ENCODE peak calls at places on chromosomes 11 and 22, in ten cellular contexts. Q is ovary, M is upper lobe of right lung, S is fibroblast of lung, L is esophagus squamous epithelium, C is spleen, H is bronchial epithelial cell, O is IMR-90, P is Caco-2, X is heart right ventricle. V is an unnamed sample. For H3K27me3, the result is how much of the 10 kb centered on the place peaks cover.

GRCh38 chr11:24496728-24497396 is at the start of gene LUZP2:
- DNase-seq in Q (no peak), M (peak), S (peak), L (no peak), C (peak), H (peak), O (peak), P (no peak), X (peak), V (no peak)

GRCh38 chr11:36402568-36403181 is 106.6 kb downstream of the PRR5L start:
- DNase-seq in Q (no peak), M (no peak), S (no peak), L (no peak), C (no peak), H (no peak), O (no peak), P (no peak), X (no peak), V (no peak)

GRCh38 chr22:37406836-37407235 is 20.4 kb downstream of the ELFN2 start:
- DNase-seq in Q (no peak), M (no peak), S (no peak), L (no peak), C (no peak), H (no peak), O (no peak), P (no peak), X (no peak), V (no peak)

GRCh38 chr11:121132211-121132976 is 31.4 kb downstream of the TECTA start:
- DNase-seq in Q (no peak), M (no peak), S (no peak), L (no peak), C (no peak), H (no peak), O (no peak), P (no peak), X (no peak), V (no peak)

GRCh38 chr22:27238935-27239510 is 562.5 kb downstream of the MN1 start:
- DNase-seq in Q (peak), M (peak), S (peak), L (no peak), C (no peak), H (peak), O (peak), P (peak), X (peak), V (no peak)

GRCh38 chr11:36374726-36375125 is 78.6 kb downstream of the PRR5L start:
- DNase-seq in Q (no peak), M (no peak), S (no peak), L (no peak), C (no peak), H (no peak), O (no peak), P (no peak), X (no peak), V (no peak)

GRCh38 chr11:134862796-134863195 is 450.8 kb upstream of the B3GAT1 start:
- DNase-seq in Q (no peak), M (no peak), S (no peak), L (no peak), C (no peak), H (no peak), O (no peak), P (no peak), X (no peak), V (no peak)

GRCh38 chr11:122593473-122594420 is 61.8 kb upstream of the UBASH3B start:
- DNase-seq in Q (no peak), M (no peak), S (no peak), L (no peak), C (no peak), H (no peak), O (no peak), P (no peak), X (no peak), V (no peak)

GRCh38 chr22:43819691-43820670 is 7.9 kb upstream of the EFCAB6 start:
- DNase-seq in Q (no peak), M (no peak), S (no peak), L (no peak), C (no peak), H (no peak), O (no peak), P (no peak), X (no peak), V (no peak)

GRCh38 chr11:124123587-124123986 is 8.3 kb downstream of the VWA5A start:
- DNase-seq in Q (no peak), M (no peak), S (no peak), L (no peak), C (no peak), H (no peak), O (no peak), P (no peak), X (no peak), V (no peak)

GRCh38 chr11:35365395-35365794 is 54.0 kb downstream of the SLC1A2 start:
- DNase-seq in Q (no peak), M (no peak), S (no peak), L (no peak), C (no peak), H (no peak), O (no peak), P (no peak), X (no peak), V (no peak)

GRCh38 chr11:6635082-6635932 is 16.1 kb upstream of the TPP1 start:
- DNase-seq in Q (peak), M (no peak), S (peak), L (no peak), C (peak), H (no peak), O (peak), P (peak), X (peak), V (no peak)

GRCh38 chr11:111298466-111299110 is at the start of gene POU2AF3:
- DNase-seq in Q (peak), M (no peak), S (no peak), L (no peak), C (peak), H (no peak), O (no peak), P (no peak), X (peak), V (no peak)

GRCh38 chr22:46508391-46508999 is 28.9 kb downstream of the CELSR1 start:
- DNase-seq in Q (no peak), M (no peak), S (no peak), L (no peak), C (no peak), H (no peak), O (no peak), P (no peak), X (no peak), V (no peak)

GRCh38 chr11:73201888-73202810 is 15.9 kb upstream of the P2RY2 start:
- DNase-seq in Q (no peak), M (no peak), S (no peak), L (no peak), C (no peak), H (no peak), O (no peak), P (peak), X (no peak), V (no peak)

GRCh38 chr11:2774173-2775082 is 74.6 kb upstream of the KCNQ1OT1 start:
- DNase-seq in Q (peak), M (peak), S (no peak), L (no peak), C (peak), H (no peak), O (no peak), P (peak), X (no peak), V (no peak)

GRCh38 chr22:32926600-32926999 is 125.1 kb downstream of the TIMP3 start:
- DNase-seq in Q (no peak), M (no peak), S (peak), L (no peak), C (no peak), H (peak), O (peak), P (peak), X (no peak), V (peak)

GRCh38 chr22:41699264-41700104 is at the start of gene MEI1:
- DNase-seq in Q (peak), M (peak), S (peak), L (peak), C (peak), H (peak), O (peak), P (no peak), X (peak), V (peak)

GRCh38 chr11:105719073-105719846 is 109.4 kb downstream of the GRIA4 start:
- DNase-seq in Q (no peak), M (no peak), S (peak), L (no peak), C (no peak), H (peak), O (peak), P (no peak), X (no peak), V (no peak)

GRCh38 chr22:48706934-48707748 is 1120.5 kb downstream of the BRD1 start:
- DNase-seq in Q (no peak), M (peak), S (no peak), L (no peak), C (peak), H (no peak), O (no peak), P (peak), X (no peak), V (no peak)

GRCh38 chr11:57464343-57465181 is 4.2 kb downstream of the RTN4RL2 start:
- DNase-seq in Q (no peak), M (no peak), S (no peak), L (no peak), C (no peak), H (no peak), O (peak), P (no peak), X (no peak), V (no peak)

GRCh38 chr11:57469268-57469667 is 8.9 kb downstream of the RTN4RL2 start:
- DNase-seq in Q (no peak), M (no peak), S (no peak), L (no peak), C (no peak), H (no peak), O (no peak), P (no peak), X (no peak), V (no peak)

GRCh38 chr11:57468276-57468675 is 7.9 kb downstream of the RTN4RL2 start:
- DNase-seq in Q (no peak), M (no peak), S (no peak), L (no peak), C (no peak), H (no peak), O (no peak), P (no peak), X (no peak), V (no peak)

GRCh38 chr11:57467508-57468157 is 7.3 kb downstream of the RTN4RL2 start:
- DNase-seq in Q (no peak), M (no peak), S (no peak), L (no peak), C (no peak), H (no peak), O (no peak), P (no peak), X (no peak), V (no peak)

GRCh38 chr11:57466680-57467079 is 6.4 kb downstream of the RTN4RL2 start:
- DNase-seq in Q (no peak), M (no peak), S (no peak), L (no peak), C (no peak), H (no peak), O (no peak), P (no peak), X (no peak), V (no peak)
- H3K27me3 ChIP-seq in Q (under half), M (under half), S (under half), L (under half), C (under half), H (under half), O (under half), P (under half), X (under half), V (under half)

DNA sequence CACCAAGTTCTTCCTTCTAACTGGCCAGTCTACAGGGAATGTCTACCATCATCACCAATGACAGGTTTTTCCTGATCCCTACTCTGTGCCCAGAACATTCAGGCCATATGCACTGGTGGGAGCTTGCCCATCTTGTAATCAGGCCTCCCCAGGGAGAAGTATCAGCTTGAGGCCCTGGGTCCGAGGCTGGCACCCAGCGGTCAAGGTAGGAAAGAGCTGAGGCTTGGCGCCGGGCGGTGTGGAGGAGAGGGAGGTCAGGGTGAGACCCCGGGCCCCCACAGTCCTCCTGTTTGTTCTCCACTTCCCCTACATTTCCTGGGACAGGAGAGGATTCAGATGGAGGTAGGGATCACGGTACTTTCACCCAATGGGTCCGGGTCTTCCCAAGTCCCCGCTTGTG is 15.5 kb downstream of the TSKU start:
- DNase-seq in Q (no peak), M (no peak), S (no peak), L (no peak), C (peak), H (no peak), O (no peak), P (no peak), X (no peak), V (peak)
- H3K4me3 ChIP-seq in Q (peak), M (peak), S (no peak), L (peak), C (no peak), H (no peak), O (no peak), P (no peak), X (peak), V (no peak)

DNA sequence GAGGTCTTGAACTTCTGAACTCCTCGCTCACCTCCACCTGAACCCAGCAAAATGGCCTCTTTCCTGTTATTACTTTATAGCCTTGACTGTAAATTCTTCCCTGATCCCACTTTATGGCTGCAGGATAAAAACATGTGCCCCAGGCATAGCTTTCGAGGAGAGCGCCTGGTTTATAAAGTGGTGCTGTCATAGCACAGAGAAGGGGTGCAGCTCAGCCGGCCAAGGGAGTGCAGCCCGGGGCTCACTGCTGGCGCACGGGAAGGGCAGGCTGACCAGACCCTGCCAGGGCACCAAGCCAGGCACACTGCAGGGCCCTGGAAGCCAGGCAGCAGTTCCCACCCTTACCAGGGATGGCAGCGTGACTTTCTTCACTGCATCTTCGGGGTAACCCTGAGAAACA is 50.9 kb downstream of the ISX start:
- DNase-seq in Q (no peak), M (no peak), S (no peak), L (no peak), C (no peak), H (no peak), O (no peak), P (peak), X (no peak), V (no peak)
- TF ChIP-seq CTCF in Q (no peak), M (no peak), S (no peak), L (no peak), C (no peak), H (no peak), O (no peak), P (no peak), X (no peak), V (no peak)

DNA sequence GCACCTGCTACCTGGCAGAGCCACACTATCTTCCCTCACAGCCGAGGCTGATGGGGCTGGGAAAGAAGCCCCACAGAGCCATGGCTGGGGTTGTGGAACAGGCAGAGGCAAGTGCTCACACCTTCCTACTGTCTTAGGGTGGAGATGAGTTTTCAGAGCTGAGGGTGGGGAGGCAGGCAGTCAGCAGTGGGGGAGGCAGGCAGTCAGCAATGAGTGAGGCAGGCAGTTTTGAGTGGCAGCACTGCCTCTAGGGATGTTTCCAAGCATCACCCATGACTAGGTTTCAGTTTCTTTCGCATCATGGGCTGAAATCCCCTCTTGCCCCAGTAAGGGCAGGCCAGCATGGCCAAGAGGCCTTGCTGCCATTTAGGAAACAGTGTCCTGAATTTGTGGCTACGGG is 41.6 kb upstream of the NTM start:
- DNase-seq in Q (no peak), M (no peak), S (no peak), L (no peak), C (no peak), H (no peak), O (no peak), P (no peak), X (no peak), V (no peak)
- H3K27me3 ChIP-seq in Q (under half), M (under half), S (under half), L (under half), C (under half), H (under half), O (under half), P (under half), X (half or more), V (under half)

GRCh38 chr22:39041908-39042307 is 1.2 kb downstream of the APOBEC3F start:
- DNase-seq in Q (no peak), M (no peak), S (no peak), L (no peak), C (no peak), H (no peak), O (no peak), P (no peak), X (no peak), V (no peak)

DNA sequence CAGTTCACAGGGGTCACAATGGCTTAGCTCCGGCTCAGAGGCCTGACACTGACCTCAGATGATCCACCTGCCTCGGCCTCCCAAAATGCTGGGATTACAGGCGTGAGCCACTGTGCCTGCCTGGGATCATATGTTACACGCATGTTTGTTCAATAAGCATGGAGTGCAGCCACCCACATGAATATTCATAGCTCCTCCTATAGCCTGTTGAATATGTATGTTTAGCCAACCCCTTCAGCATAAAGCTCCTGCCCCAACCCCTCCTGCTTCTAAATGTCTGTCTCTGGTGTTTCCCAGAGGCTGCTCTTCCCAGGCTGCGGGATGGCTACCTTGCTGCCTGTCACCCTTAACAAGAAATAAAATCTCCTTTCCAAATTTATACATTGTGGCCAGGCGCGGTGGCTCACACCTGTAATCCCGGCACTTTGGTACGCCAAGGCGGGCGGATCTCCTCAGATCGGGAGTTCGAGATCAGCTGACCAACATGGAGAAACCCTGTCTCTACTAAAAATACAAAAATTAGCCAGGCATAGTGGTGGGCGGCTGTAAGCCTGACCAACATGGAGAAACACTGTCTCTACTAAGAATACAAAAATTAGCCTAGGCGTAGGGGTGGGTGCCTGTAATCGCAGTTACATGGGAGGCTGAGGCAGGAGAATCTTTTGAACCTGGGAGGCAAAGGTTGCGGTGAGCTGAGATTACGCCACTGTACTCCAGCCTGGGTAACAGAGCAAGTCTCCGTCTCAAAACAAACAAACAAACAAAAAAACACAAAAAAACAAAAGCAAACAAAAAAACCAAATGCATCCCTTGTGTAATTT is 1.1 kb upstream of the APOBEC3F start:
- DNase-seq in Q (no peak), M (no peak), S (no peak), L (no peak), C (no peak), H (no peak), O (no peak), P (no peak), X (no peak), V (no peak)
- H3K4me3 ChIP-seq in Q (peak), M (peak), S (no peak), L (peak), C (no peak), H (no peak), O (no peak), P (no peak), X (no peak), V (no peak)